ENCODE peak calls at places on chromosomes 16 and 17, in five cellular contexts. Z, G, P, C and J are unnamed samples.

GRCh38 chr16:85673529-85674417 is 15.0 kb downstream of the GINS2 start:
- DNase-seq in G (no peak), C (peak; percentile 72), P (no peak), Z (no peak), J (peak; percentile 15)

GRCh38 chr16:67942510-67943255 is 1.2 kb downstream of the LCAT start:
- DNase-seq in G (no peak), C (no peak), Z (no peak), P (no peak), J (no peak)

GRCh38 chr17:18184143-18185007 is 747 bp downstream of the ALKBH5 start:
- DNase-seq in C (peak; percentile 58), G (no peak), Z (no peak), P (peak; percentile 36), J (no peak)

GRCh38 chr17:40596261-40596919 is 31.1 kb upstream of the CCR7 start:
- DNase-seq in P (no peak), Z (no peak), C (no peak), G (no peak), J (peak; percentile 59)

GRCh38 chr16:19192865-19193264 is 24.8 kb downstream of the SYT17 start:
- DNase-seq in G (no peak), C (no peak), Z (no peak), P (no peak), J (no peak)

GRCh38 chr16:81885976-81886586 is 107.0 kb downstream of the PLCG2 start:
- DNase-seq in C (peak; percentile 39), G (peak; percentile 41), Z (no peak), P (peak; percentile 61), J (peak; percentile 13)

GRCh38 chr16:57637424-57637823 is 9.0 kb downstream of the ADGRG1 start:
- DNase-seq in Z (no peak), G (no peak), P (no peak), C (peak; percentile 39), J (no peak)

GRCh38 chr16:89020925-89021595 is 44.1 kb upstream of the CBFA2T3 start:
- DNase-seq in Z (no peak), G (no peak), P (no peak), C (no peak), J (no peak)

GRCh38 chr17:27573971-27574525 is 56.9 kb upstream of the LGALS9 start:
- DNase-seq in G (no peak), Z (no peak), C (peak; percentile 44), P (no peak), J (peak; percentile 44)

GRCh38 chr17:55587608-55588139 is 76.4 kb upstream of the SMIM36 start:
- DNase-seq in C (no peak), Z (no peak), G (no peak), P (no peak), J (no peak)

GRCh38 chr17:27481327-27481726 is 25.1 kb downstream of the KSR1 start:
- DNase-seq in Z (no peak), P (no peak), G (no peak), C (no peak), J (no peak)